ENCODE peak calls at places on chromosomes 13 and 19, in four cellular contexts. B, F, L and D are unnamed samples.

GRCh38 chr13:36447501-36447900 is 15.2 kb downstream of the CCNA1 start:
- DNase-seq in B (no peak), L (no peak), F (no peak), D (no peak)

GRCh38 chr13:44259045-44260042 is 114.3 kb upstream of the SERP2 start:
- DNase-seq in L (no peak), B (peak), F (peak), D (no peak)

GRCh38 chr13:44040754-44041100 is 161.0 kb downstream of the LACC1 start:
- DNase-seq in B (no peak), L (no peak), F (no peak), D (no peak)

GRCh38 chr13:76016799-76017198 is 380.7 kb downstream of the LMO7 start:
- DNase-seq in F (no peak), L (no peak), B (no peak), D (no peak)

GRCh38 chr19:47284324-47284899 is 9.7 kb downstream of the INAFM1 start:
- DNase-seq in L (no peak), B (no peak), F (no peak), D (peak)

GRCh38 chr19:38158730-38159129 is 65.3 kb downstream of the DPF1 start:
- DNase-seq in L (no peak), B (no peak), F (no peak), D (no peak)

GRCh38 chr13:21670883-21671792 is at the start of gene FGF9:
- DNase-seq in F (peak), B (no peak), L (no peak), D (peak)

GRCh38 chr19:16628984-16629691 is 1.1 kb upstream of the MED26 start:
- DNase-seq in L (no peak), F (no peak), B (no peak), D (no peak)

GRCh38 chr19:48152552-48152951 is 17.6 kb downstream of the LIG1 start:
- DNase-seq in F (peak), B (no peak), L (no peak), D (peak)

GRCh38 chr19:29872224-29872731 is 60.5 kb downstream of the CCNE1 start:
- DNase-seq in L (no peak), B (no peak), F (no peak), D (no peak)

GRCh38 chr13:93450226-93450625 is 223.6 kb downstream of the GPC6 start:
- DNase-seq in L (no peak), F (no peak), B (no peak), D (no peak)

GRCh38 chr13:43200736-43201135 is 177.3 kb downstream of the DNAJC15 start:
- DNase-seq in L (no peak), B (no peak), F (no peak), D (no peak)

GRCh38 chr19:54481326-54481930 is 8.3 kb upstream of the CDC42EP5 start:
- DNase-seq in L (no peak), F (no peak), B (no peak), D (no peak)

GRCh38 chr13:100361504-100361903 is 227.1 kb downstream of the GGACT start:
- DNase-seq in B (no peak), L (no peak), F (no peak), D (no peak)

GRCh38 chr19:6113616-6114188 is 3.4 kb upstream of the RFX2 start:
- DNase-seq in L (no peak), F (no peak), B (no peak), D (no peak)

GRCh38 chr13:76471486-76471885 is 414.7 kb downstream of the KCTD12 start:
- DNase-seq in B (no peak), L (no peak), F (no peak), D (no peak)

GRCh38 chr13:106291006-106291405 is 244.5 kb downstream of the EFNB2 start:
- DNase-seq in F (no peak), L (no peak), B (no peak), D (no peak)

GRCh38 chr19:4866595-4867424 is 657 bp downstream of the PLIN3 start:
- DNase-seq in B (peak), L (no peak), F (peak), D (no peak)

GRCh38 chr19:9849786-9850185 is 14.7 kb downstream of the PIN1 start:
- DNase-seq in F (no peak), B (no peak), L (no peak), D (no peak)

GRCh38 chr19:4709440-4710280 is 14.0 kb downstream of the DPP9 start:
- DNase-seq in B (no peak), L (no peak), F (no peak), D (no peak)

GRCh38 chr19:13781547-13781946 is 7.3 kb downstream of the C19orf53 start:
- DNase-seq in F (no peak), L (no peak), B (peak), D (no peak)